ENCODE peak calls at places on chromosome 19, in ten cellular contexts. X, F, B, P, K, C, H, O, D and J are unnamed samples.

GRCh38 chr19:40745402-40745780 is 4.9 kb downstream of the ACTMAP start:
- DNase-seq in X (no peak), F (peak; percentile 75), B (no peak), P (no peak), K (no peak), C (no peak), H (peak; percentile 63), O (no peak), D (no peak), J (no peak)

GRCh38 chr19:34485831-34486230 is 4.3 kb downstream of the WTIP start:
- DNase-seq in X (no peak), F (no peak), B (no peak), P (no peak), K (no peak), C (no peak), H (no peak), O (no peak), D (no peak), J (no peak)

GRCh38 chr19:40716031-40716654 is 543 bp downstream of the COQ8B start:
- DNase-seq in X (peak; percentile 55), F (peak; percentile 91), B (peak; percentile 54), P (no peak), K (no peak), C (no peak), H (peak; percentile 95), O (peak; percentile 69), D (no peak), J (no peak)

GRCh38 chr19:14090509-14091085 is at the start of gene SAMD1:
- DNase-seq in X (peak; percentile 86), F (peak; percentile 83), B (peak; percentile 89), P (peak; percentile 79), K (peak; percentile 77), C (peak; percentile 66), H (peak; percentile 83), O (peak; percentile 83), D (peak; percentile 75), J (peak; percentile 82)

GRCh38 chr19:6613711-6614110 is 22.8 kb upstream of the CD70 start:
- DNase-seq in X (no peak), F (peak; percentile 65), B (no peak), P (no peak), K (no peak), C (no peak), H (no peak), O (no peak), D (no peak), J (no peak)

GRCh38 chr19:28606269-28607032 is 606.5 kb downstream of the UQCRFS1 start:
- DNase-seq in X (no peak), F (no peak), B (no peak), P (no peak), K (no peak), C (no peak), H (no peak), O (no peak), D (no peak), J (no peak)

GRCh38 chr19:19588546-19588945 is 29.9 kb downstream of the PBX4 start:
- DNase-seq in X (no peak), F (no peak), B (no peak), P (no peak), K (no peak), C (no peak), H (peak; percentile 62), O (no peak), D (no peak), J (no peak)

GRCh38 chr19:11125994-11126685 is 29.4 kb downstream of the SPC24 start:
- DNase-seq in X (peak; percentile 79), F (peak; percentile 57), B (peak; percentile 81), P (peak; percentile 21), K (peak; percentile 40), C (peak; percentile 65), H (peak; percentile 64), O (peak; percentile 63), D (peak; percentile 56), J (peak; percentile 77)

GRCh38 chr19:16589917-16590316 is 17.7 kb upstream of the SLC35E1 start:
- DNase-seq in X (no peak), F (no peak), B (no peak), P (no peak), K (no peak), C (no peak), H (no peak), O (no peak), D (no peak), J (no peak)

GRCh38 chr19:55600336-55601028 is 394 bp downstream of the ZNF524 start:
- DNase-seq in X (no peak), F (no peak), B (no peak), P (peak; percentile 89), K (no peak), C (peak; percentile 83), H (peak; percentile 54), O (peak; percentile 56), D (no peak), J (no peak)

GRCh38 chr19:35328851-35329285 is at the start of gene CD22:
- DNase-seq in X (no peak), F (no peak), B (no peak), P (no peak), K (no peak), C (no peak), H (no peak), O (no peak), D (no peak), J (no peak)

GRCh38 chr19:50912727-50913716 is 1.8 kb upstream of the KLK4 start:
- DNase-seq in X (no peak), F (peak; percentile 38), B (no peak), P (no peak), K (no peak), C (no peak), H (no peak), O (peak; percentile 14), D (no peak), J (no peak)

GRCh38 chr19:45322744-45323281 is at the start of gene CKM:
- DNase-seq in X (no peak), F (no peak), B (no peak), P (no peak), K (no peak), C (no peak), H (no peak), O (no peak), D (no peak), J (no peak)

GRCh38 chr19:42270346-42271044 is 1.4 kb downstream of the CIC start:
- DNase-seq in X (peak; percentile 59), F (peak; percentile 66), B (peak; percentile 62), P (no peak), K (peak; percentile 77), C (no peak), H (no peak), O (peak; percentile 61), D (peak; percentile 59), J (peak; percentile 71)

GRCh38 chr19:23415561-23416191 is 20.4 kb upstream of the ZNF91 start:
- DNase-seq in X (no peak), F (peak; percentile 45), B (peak; percentile 82), P (peak; percentile 60), K (no peak), C (peak; percentile 48), H (no peak), O (no peak), D (no peak), J (no peak)

GRCh38 chr19:7595466-7596133 is at the start of gene CAMSAP3:
- DNase-seq in X (no peak), F (peak; percentile 9), B (peak; percentile 85), P (peak; percentile 74), K (no peak), C (peak; percentile 90), H (no peak), O (peak; percentile 23), D (no peak), J (peak; percentile 19)

GRCh38 chr19:35236638-35237400 is 8.3 kb upstream of the FAM187B start:
- DNase-seq in X (no peak), F (no peak), B (no peak), P (no peak), K (no peak), C (no peak), H (no peak), O (no peak), D (no peak), J (peak; percentile 39)